ENCODE peak calls at places on chromosomes 7 and 10, in five cellular contexts. V is SK-N-SH, Z is OCI-LY7, B is HepG2, O is A549. Q is an unnamed sample.

GRCh38 chr10:110803830-110804338 is 67.8 kb upstream of the PDCD4 start:
- DNase-seq in V (peak), O (peak), B (peak), Z (peak), Q (peak)

GRCh38 chr7:102426268-102427031 is 6.9 kb upstream of the ORAI2 start:
- DNase-seq in B (no peak), V (no peak), Z (peak), O (no peak), Q (no peak)

GRCh38 chr7:26648429-26649015 is 215.9 kb downstream of the SKAP2 start:
- DNase-seq in V (no peak), B (no peak), Z (no peak), O (peak), Q (no peak)

GRCh38 chr10:79401015-79401921 is 44.2 kb downstream of the ZCCHC24 start:
- DNase-seq in B (no peak), O (no peak), V (peak), Z (no peak), Q (no peak)

GRCh38 chr7:133668296-133669060 is 415.6 kb downstream of the EXOC4 start:
- DNase-seq in B (no peak), O (no peak), V (no peak), Z (no peak), Q (no peak)

GRCh38 chr7:1340640-1341360 is 108.1 kb downstream of the UNCX start:
- DNase-seq in V (no peak), B (no peak), O (no peak), Z (no peak), Q (no peak)

GRCh38 chr7:13641699-13642098 is 347.8 kb downstream of the ETV1 start:
- DNase-seq in Z (no peak), B (no peak), O (peak), V (no peak), Q (peak)

GRCh38 chr7:50782376-50783208 is at the start of gene GRB10:
- DNase-seq in V (peak), B (no peak), Z (no peak), O (no peak), Q (peak)

GRCh38 chr7:114711244-114711643 is 210.7 kb upstream of the MDFIC start:
- DNase-seq in Z (no peak), O (no peak), B (no peak), V (no peak), Q (peak)

GRCh38 chr7:29139796-29140195 is 6.5 kb downstream of the CPVL start:
- DNase-seq in O (no peak), B (no peak), Z (no peak), V (no peak), Q (no peak)

GRCh38 chr10:94193466-94193924 is 169.2 kb downstream of the NOC3L start:
- DNase-seq in B (no peak), O (no peak), V (no peak), Z (no peak), Q (peak)

GRCh38 chr7:21355406-21355874 is 72.4 kb upstream of the SP4 start:
- DNase-seq in V (no peak), Z (peak), B (no peak), O (no peak), Q (no peak)

GRCh38 chr10:130042386-130042785 is 68.2 kb downstream of the C10orf143 start:
- DNase-seq in O (no peak), V (no peak), B (no peak), Z (no peak), Q (no peak)

GRCh38 chr7:32681174-32681518 is 185.9 kb downstream of the AVL9 start:
- DNase-seq in B (no peak), Z (no peak), V (no peak), O (no peak), Q (no peak)

GRCh38 chr10:107701947-107702346 is 537.4 kb upstream of the SORCS1 start:
- DNase-seq in O (no peak), Z (no peak), B (no peak), V (no peak), Q (peak)

GRCh38 chr7:95811846-95812445 is 39.6 kb downstream of the DYNC1I1 start:
- DNase-seq in O (no peak), V (peak), B (no peak), Z (no peak), Q (no peak)

GRCh38 chr7:20227291-20227795 is 10.2 kb upstream of the MACC1 start:
- DNase-seq in O (no peak), Z (no peak), V (no peak), B (no peak), Q (no peak)

GRCh38 chr7:157009170-157009777 is 1.2 kb downstream of the MNX1 start:
- DNase-seq in Z (no peak), V (peak), O (peak), B (peak), Q (peak)

GRCh38 chr7:106127984-106128780 is 16.1 kb upstream of the SYPL1 start:
- DNase-seq in O (no peak), Z (no peak), V (no peak), B (no peak), Q (no peak)

GRCh38 chr7:31258391-31258790 is 82.1 kb downstream of the NEUROD6 start:
- DNase-seq in B (no peak), O (no peak), V (no peak), Z (no peak), Q (no peak)

GRCh38 chr7:41584746-41585145 is 118.1 kb downstream of the INHBA start:
- DNase-seq in V (no peak), B (no peak), O (no peak), Z (no peak), Q (no peak)

GRCh38 chr10:5942001-5942400 is 35.3 kb downstream of the IL15RA start:
- DNase-seq in O (no peak), Z (no peak), B (no peak), V (no peak), Q (no peak)

GRCh38 chr10:117496616-117497028 is 45.9 kb upstream of the EMX2 start:
- DNase-seq in O (peak), B (peak), Z (peak), V (peak), Q (peak)

GRCh38 chr7:44121761-44122420 is 1.5 kb downstream of the POLD2 start:
- DNase-seq in O (no peak), B (no peak), Z (no peak), V (no peak), Q (no peak)

GRCh38 chr10:124736491-124737136 is 7.6 kb downstream of the FAM53B start:
- DNase-seq in V (no peak), O (peak), B (peak), Z (no peak), Q (no peak)

GRCh38 chr10:91935886-91936285 is 12.3 kb downstream of the BTAF1 start:
- DNase-seq in O (no peak), Z (no peak), V (no peak), B (no peak), Q (no peak)

GRCh38 chr7:154879629-154880028 is 123.3 kb downstream of the PAXIP1 start:
- DNase-seq in O (no peak), B (no peak), V (no peak), Z (no peak), Q (no peak)

GRCh38 chr10:11522821-11523245 is 88.6 kb downstream of the USP6NL start:
- DNase-seq in V (no peak), O (no peak), Z (no peak), B (peak), Q (no peak)

GRCh38 chr10:99984201-99984600 is 25.5 kb downstream of the DNMBP start:
- DNase-seq in Z (no peak), O (no peak), V (no peak), B (no peak), Q (no peak)
- H3K4me2 ChIP-seq in Z (peak), O (peak), V (peak), B (no peak), Q (no peak)

GRCh38 chr7:35823440-35823839 is 22.6 kb downstream of the SEPTIN7 start:
- DNase-seq in Z (no peak), O (no peak), B (no peak), V (no peak), Q (no peak)

GRCh38 chr7:35826751-35827150 is 25.9 kb downstream of the SEPTIN7 start:
- DNase-seq in O (no peak), Z (no peak), V (no peak), B (no peak), Q (no peak)

GRCh38 chr7:35825984-35826383 is 25.1 kb downstream of the SEPTIN7 start:
- DNase-seq in Z (no peak), B (no peak), O (no peak), V (no peak), Q (no peak)

GRCh38 chr7:35831208-35831607 is 30.4 kb downstream of the SEPTIN7 start:
- DNase-seq in B (peak), Z (no peak), O (no peak), V (no peak), Q (peak)

GRCh38 chr7:35828817-35829216 is 28.0 kb downstream of the SEPTIN7 start:
- DNase-seq in V (no peak), B (no peak), O (no peak), Z (no peak), Q (no peak)
- H3K4me2 ChIP-seq in V (no peak), B (no peak), O (no peak), Z (no peak), Q (no peak)

GRCh38 chr7:107922891-107923290 is 31.9 kb downstream of the DLD start:
- DNase-seq in Z (no peak), B (no peak), O (no peak), V (no peak), Q (no peak)
- H3K4me2 ChIP-seq in Z (no peak), B (no peak), O (no peak), V (no peak), Q (no peak)

DNA sequence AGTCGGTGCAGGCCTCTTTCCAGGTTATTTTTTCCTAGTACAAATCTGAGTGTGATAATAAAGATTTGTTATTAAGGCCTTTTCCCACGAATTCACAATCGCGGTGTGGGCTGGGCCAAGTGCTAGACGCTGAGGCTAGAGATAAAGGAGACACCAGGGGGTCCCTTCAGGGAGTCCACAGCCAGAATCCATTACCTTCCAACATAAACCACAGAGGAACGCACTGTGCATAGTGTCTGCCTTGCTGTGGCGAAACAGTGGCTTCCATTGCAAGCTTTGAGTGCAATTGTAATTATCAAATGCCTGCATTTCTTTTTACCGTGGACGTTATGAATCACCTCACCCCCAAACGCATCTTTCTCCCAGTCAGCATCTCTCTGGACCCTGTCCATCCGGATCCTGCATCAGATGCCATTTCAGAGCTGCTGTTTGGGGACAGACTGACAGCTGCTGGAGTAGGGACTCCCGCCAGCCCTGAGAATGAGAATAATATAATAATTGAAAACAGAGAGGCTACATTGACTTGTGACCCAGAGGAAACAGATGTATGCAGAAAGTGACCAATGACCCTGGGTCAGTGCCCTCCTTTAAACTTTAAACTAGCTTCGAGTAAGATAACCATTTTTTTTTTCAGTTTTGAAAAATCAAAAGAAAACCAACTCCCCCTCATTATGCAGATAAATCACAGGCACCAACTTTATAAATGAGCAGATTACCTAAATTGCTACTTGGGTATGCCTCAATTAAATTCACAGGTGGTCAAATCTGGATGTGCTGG is 456.2 kb upstream of the NRP1 start:
- DNase-seq in B (no peak), Z (no peak), O (no peak), V (peak), Q (peak)
- H3K4me2 ChIP-seq in B (peak), Z (no peak), O (no peak), V (no peak), Q (no peak)

GRCh38 chr10:88505680-88506215 is 77.4 kb downstream of the RNLS start:
- DNase-seq in Z (no peak), B (no peak), O (no peak), V (no peak), Q (peak)
- H3K4me2 ChIP-seq in Z (no peak), B (no peak), O (no peak), V (no peak), Q (no peak)

GRCh38 chr7:158814637-158815036 is 14.7 kb downstream of the ESYT2 start:
- DNase-seq in O (no peak), Z (peak), V (no peak), B (no peak), Q (peak)
- H3K4me2 ChIP-seq in O (no peak), Z (peak), V (no peak), B (no peak), Q (no peak)

GRCh38 chr10:104498345-104498955 is 142.6 kb upstream of the SORCS3 start:
- DNase-seq in B (no peak), V (no peak), Z (no peak), O (no peak), Q (peak)
- H3K4me2 ChIP-seq in B (no peak), V (no peak), Z (no peak), O (no peak), Q (no peak)

GRCh38 chr10:90047243-90047729 is 345.9 kb downstream of the KIF20B start:
- DNase-seq in V (no peak), O (no peak), Z (peak), B (no peak), Q (no peak)
- H3K4me2 ChIP-seq in V (no peak), O (no peak), Z (peak), B (no peak), Q (no peak)

DNA sequence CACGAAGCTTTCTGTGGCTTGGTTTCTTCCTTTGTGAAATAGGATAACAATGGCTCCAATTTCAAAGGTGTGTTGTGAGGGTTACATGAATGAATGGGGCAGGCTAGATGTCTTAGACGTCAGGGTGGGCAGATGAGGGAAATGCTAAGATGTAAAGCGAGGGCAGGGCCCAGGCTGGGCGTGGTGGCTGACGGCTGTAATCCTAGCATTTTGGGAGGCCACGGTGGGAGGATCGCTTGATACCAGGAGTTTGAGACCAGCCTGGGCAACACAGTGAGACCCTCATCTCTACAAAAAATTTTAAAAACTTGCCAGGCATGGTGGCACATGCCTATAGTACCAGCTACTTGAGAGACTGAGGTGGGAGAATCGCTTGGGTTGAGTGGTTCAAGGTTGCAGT is 607.7 kb upstream of the FOXK1 start:
- DNase-seq in B (no peak), O (no peak), V (no peak), Z (no peak), Q (no peak)
- H3K4me2 ChIP-seq in B (no peak), O (no peak), V (no peak), Z (no peak), Q (no peak)

DNA sequence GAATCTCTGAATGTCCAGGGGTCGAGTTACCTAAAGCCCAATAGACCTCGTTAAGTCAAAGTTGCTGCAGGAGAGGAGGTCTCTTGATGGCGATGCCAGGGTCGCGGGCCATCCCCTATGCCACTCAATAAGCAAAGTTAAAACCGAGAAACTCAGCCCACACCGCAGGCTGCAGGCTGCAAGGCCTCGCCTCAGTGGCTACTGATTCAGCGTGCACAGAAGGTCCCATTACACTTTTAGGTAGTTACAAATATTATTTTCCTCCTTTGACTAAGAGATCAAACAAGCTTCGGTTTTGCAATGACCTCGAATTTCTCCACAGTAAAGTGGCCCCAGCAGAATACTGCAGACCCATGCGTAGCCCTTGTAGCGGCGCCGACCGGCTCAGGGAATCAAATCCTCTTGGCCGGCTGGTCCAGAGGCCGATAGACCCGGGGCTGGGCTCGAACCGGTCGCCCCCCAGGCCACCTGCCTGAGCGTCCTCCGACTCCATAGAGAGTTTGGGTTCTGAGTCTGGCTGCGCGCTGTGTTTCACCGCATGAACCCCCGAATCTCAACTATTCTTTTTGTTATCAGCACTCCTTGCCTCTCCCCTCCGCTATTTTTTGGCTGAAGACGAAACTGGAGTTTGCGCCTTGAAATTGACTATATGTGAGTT is 2.3 kb downstream of the C1QL3 start:
- DNase-seq in O (no peak), B (no peak), V (no peak), Z (no peak), Q (peak)
- H3K4me2 ChIP-seq in O (no peak), B (no peak), V (no peak), Z (no peak), Q (peak)